ENCODE peak calls at places on chromosomes 11 and 22, in ten cellular contexts. One of them, this sample, is unnamed.

GRCh38 chr22:33682927-33683326 is 237.3 kb downstream of the LARGE1 start:
- DNase-seq in prostate gland: no peak
- DNase-seq in gastrocnemius medialis: no peak
- DNase-seq in spleen: no peak
- DNase-seq in left lung: no peak
- DNase-seq in fibroblast of villous mesenchyme: no peak
- DNase-seq in BJ: no peak
- DNase-seq in GM23338: no peak
- DNase-seq in cardiac fibroblast: no peak
- DNase-seq in fibroblast of pulmonary artery: no peak
- DNase-seq in this sample: no peak

GRCh38 chr11:15865212-15865987 is 490.9 kb downstream of the SOX6 start:
- DNase-seq in left lung: no peak
- DNase-seq in fibroblast of villous mesenchyme: no peak
- DNase-seq in prostate gland: no peak
- DNase-seq in cardiac fibroblast: no peak
- DNase-seq in fibroblast of pulmonary artery: no peak
- DNase-seq in GM23338: no peak
- DNase-seq in BJ: no peak
- DNase-seq in gastrocnemius medialis: no peak
- DNase-seq in spleen: no peak
- DNase-seq in this sample: no peak

GRCh38 chr11:37026326-37026725 is 428.3 kb upstream of the RAG2 start:
- DNase-seq in cardiac fibroblast: no peak
- DNase-seq in gastrocnemius medialis: no peak
- DNase-seq in spleen: no peak
- DNase-seq in GM23338: no peak
- DNase-seq in BJ: no peak
- DNase-seq in prostate gland: no peak
- DNase-seq in left lung: no peak
- DNase-seq in fibroblast of villous mesenchyme: no peak
- DNase-seq in fibroblast of pulmonary artery: no peak
- DNase-seq in this sample: no peak

GRCh38 chr11:75265851-75266531 is 25.4 kb downstream of the TPBGL start:
- DNase-seq in fibroblast of pulmonary artery: peak
- DNase-seq in BJ: no peak
- DNase-seq in left lung: peak
- DNase-seq in prostate gland: no peak
- DNase-seq in cardiac fibroblast: peak
- DNase-seq in spleen: peak
- DNase-seq in GM23338: no peak
- DNase-seq in fibroblast of villous mesenchyme: peak
- DNase-seq in gastrocnemius medialis: no peak
- DNase-seq in this sample: no peak

GRCh38 chr11:15938983-15939382 is 417.4 kb downstream of the SOX6 start:
- DNase-seq in left lung: no peak
- DNase-seq in cardiac fibroblast: no peak
- DNase-seq in BJ: no peak
- DNase-seq in GM23338: no peak
- DNase-seq in fibroblast of pulmonary artery: no peak
- DNase-seq in fibroblast of villous mesenchyme: no peak
- DNase-seq in prostate gland: no peak
- DNase-seq in spleen: no peak
- DNase-seq in gastrocnemius medialis: no peak
- DNase-seq in this sample: no peak

GRCh38 chr22:41286639-41287091 is 678 bp upstream of the RANGAP1 start:
- DNase-seq in fibroblast of villous mesenchyme: no peak
- DNase-seq in fibroblast of pulmonary artery: peak
- DNase-seq in spleen: peak
- DNase-seq in left lung: no peak
- DNase-seq in gastrocnemius medialis: no peak
- DNase-seq in cardiac fibroblast: no peak
- DNase-seq in GM23338: no peak
- DNase-seq in BJ: no peak
- DNase-seq in prostate gland: peak
- DNase-seq in this sample: peak

GRCh38 chr11:8649361-8649760 is 33.1 kb downstream of the TRIM66 start:
- DNase-seq in prostate gland: no peak
- DNase-seq in fibroblast of villous mesenchyme: peak
- DNase-seq in fibroblast of pulmonary artery: peak
- DNase-seq in spleen: no peak
- DNase-seq in gastrocnemius medialis: no peak
- DNase-seq in GM23338: no peak
- DNase-seq in BJ: no peak
- DNase-seq in left lung: no peak
- DNase-seq in cardiac fibroblast: peak
- DNase-seq in this sample: peak

GRCh38 chr22:24758164-24758799 is 16.2 kb downstream of the PIWIL3 start:
- DNase-seq in fibroblast of villous mesenchyme: peak
- DNase-seq in spleen: no peak
- DNase-seq in BJ: no peak
- DNase-seq in GM23338: peak
- DNase-seq in left lung: no peak
- DNase-seq in fibroblast of pulmonary artery: peak
- DNase-seq in cardiac fibroblast: peak
- DNase-seq in gastrocnemius medialis: no peak
- DNase-seq in prostate gland: peak
- DNase-seq in this sample: peak

GRCh38 chr22:31630331-31631329 is 31.4 kb downstream of the PISD start:
- DNase-seq in left lung: peak
- DNase-seq in GM23338: peak
- DNase-seq in spleen: peak
- DNase-seq in gastrocnemius medialis: peak
- DNase-seq in BJ: no peak
- DNase-seq in cardiac fibroblast: peak
- DNase-seq in prostate gland: peak
- DNase-seq in fibroblast of villous mesenchyme: peak
- DNase-seq in fibroblast of pulmonary artery: peak
- DNase-seq in this sample: peak

DNA sequence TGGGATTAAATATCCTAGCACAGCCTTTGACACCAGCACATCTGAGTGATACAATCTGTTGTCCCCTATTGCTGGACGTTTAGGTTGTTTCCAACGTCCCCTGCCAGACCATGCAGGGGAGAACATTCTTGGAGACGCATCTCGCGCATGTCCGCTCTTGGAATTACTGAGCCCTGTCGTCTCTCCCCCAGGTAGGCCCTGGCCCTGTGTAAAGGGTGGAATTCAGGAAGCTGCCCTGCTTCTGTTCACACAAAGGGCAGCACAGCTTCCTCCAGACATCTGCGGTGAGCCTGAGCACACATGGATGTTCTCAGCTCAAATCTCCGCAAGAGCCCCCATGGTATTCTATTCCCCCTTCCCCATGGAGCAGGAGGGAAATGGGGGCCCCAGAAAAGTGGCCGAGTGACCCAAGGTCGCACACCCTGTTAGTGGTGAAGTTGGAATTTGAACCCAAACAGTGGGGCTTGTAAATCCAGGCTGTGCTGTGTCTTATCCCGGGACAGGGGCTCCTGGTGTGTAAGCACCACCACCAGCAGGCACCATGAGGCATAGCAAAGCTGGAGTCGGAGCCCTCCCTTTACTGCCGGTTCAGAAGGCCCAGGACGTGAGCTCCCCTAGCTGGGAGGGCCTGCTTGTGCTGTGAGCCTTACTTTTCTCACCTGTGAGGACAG is 5.0 kb upstream of the FGF19 start:
- DNase-seq in fibroblast of villous mesenchyme: no peak
- DNase-seq in cardiac fibroblast: no peak
- DNase-seq in BJ: no peak
- DNase-seq in prostate gland: no peak
- DNase-seq in spleen: no peak
- DNase-seq in GM23338: peak
- DNase-seq in fibroblast of pulmonary artery: no peak
- DNase-seq in left lung: no peak
- DNase-seq in gastrocnemius medialis: no peak
- DNase-seq in this sample: no peak
- TF ChIP-seq CTCF in fibroblast of villous mesenchyme: no peak
- TF ChIP-seq CTCF in cardiac fibroblast: no peak
- TF ChIP-seq CTCF in BJ: no peak
- TF ChIP-seq CTCF in prostate gland: no peak
- TF ChIP-seq CTCF in spleen: no peak
- TF ChIP-seq CTCF in GM23338: peak
- TF ChIP-seq CTCF in fibroblast of pulmonary artery: no peak
- TF ChIP-seq CTCF in left lung: no peak
- TF ChIP-seq CTCF in gastrocnemius medialis: no peak
- TF ChIP-seq CTCF in this sample: no peak

GRCh38 chr11:119027561-119028345 is 2.9 kb downstream of the SLC37A4 start:
- DNase-seq in spleen: peak
- DNase-seq in cardiac fibroblast: no peak
- DNase-seq in fibroblast of villous mesenchyme: no peak
- DNase-seq in prostate gland: no peak
- DNase-seq in BJ: no peak
- DNase-seq in left lung: no peak
- DNase-seq in fibroblast of pulmonary artery: no peak
- DNase-seq in gastrocnemius medialis: peak
- DNase-seq in GM23338: no peak
- DNase-seq in this sample: no peak
- H3K4me3 ChIP-seq in spleen: no peak
- H3K4me3 ChIP-seq in cardiac fibroblast: no peak
- H3K4me3 ChIP-seq in fibroblast of villous mesenchyme: no peak
- H3K4me3 ChIP-seq in prostate gland: no peak
- H3K4me3 ChIP-seq in BJ: no peak
- H3K4me3 ChIP-seq in left lung: no peak
- H3K4me3 ChIP-seq in fibroblast of pulmonary artery: no peak
- H3K4me3 ChIP-seq in gastrocnemius medialis: no peak
- H3K4me3 ChIP-seq in GM23338: no peak
- H3K4me3 ChIP-seq in this sample: no peak

GRCh38 chr11:28673687-28674431 is 565.7 kb downstream of the METTL15 start:
- DNase-seq in GM23338: peak
- DNase-seq in spleen: no peak
- DNase-seq in fibroblast of pulmonary artery: no peak
- DNase-seq in prostate gland: no peak
- DNase-seq in left lung: no peak
- DNase-seq in BJ: peak
- DNase-seq in fibroblast of villous mesenchyme: peak
- DNase-seq in cardiac fibroblast: no peak
- DNase-seq in gastrocnemius medialis: no peak
- DNase-seq in this sample: peak

GRCh38 chr11:28675183-28675582 is 567.0 kb downstream of the METTL15 start:
- DNase-seq in GM23338: no peak
- DNase-seq in spleen: no peak
- DNase-seq in prostate gland: no peak
- DNase-seq in gastrocnemius medialis: no peak
- DNase-seq in left lung: no peak
- DNase-seq in fibroblast of villous mesenchyme: peak
- DNase-seq in cardiac fibroblast: no peak
- DNase-seq in BJ: no peak
- DNase-seq in fibroblast of pulmonary artery: no peak
- DNase-seq in this sample: no peak

GRCh38 chr11:28671326-28671725 is 563.1 kb downstream of the METTL15 start:
- DNase-seq in BJ: no peak
- DNase-seq in cardiac fibroblast: no peak
- DNase-seq in fibroblast of pulmonary artery: no peak
- DNase-seq in left lung: no peak
- DNase-seq in GM23338: no peak
- DNase-seq in fibroblast of villous mesenchyme: no peak
- DNase-seq in prostate gland: no peak
- DNase-seq in gastrocnemius medialis: no peak
- DNase-seq in spleen: no peak
- DNase-seq in this sample: no peak

GRCh38 chr11:28677719-28678118 is 569.5 kb downstream of the METTL15 start:
- DNase-seq in left lung: no peak
- DNase-seq in cardiac fibroblast: no peak
- DNase-seq in fibroblast of villous mesenchyme: no peak
- DNase-seq in spleen: no peak
- DNase-seq in BJ: no peak
- DNase-seq in fibroblast of pulmonary artery: no peak
- DNase-seq in gastrocnemius medialis: no peak
- DNase-seq in GM23338: no peak
- DNase-seq in prostate gland: no peak
- DNase-seq in this sample: no peak

DNA sequence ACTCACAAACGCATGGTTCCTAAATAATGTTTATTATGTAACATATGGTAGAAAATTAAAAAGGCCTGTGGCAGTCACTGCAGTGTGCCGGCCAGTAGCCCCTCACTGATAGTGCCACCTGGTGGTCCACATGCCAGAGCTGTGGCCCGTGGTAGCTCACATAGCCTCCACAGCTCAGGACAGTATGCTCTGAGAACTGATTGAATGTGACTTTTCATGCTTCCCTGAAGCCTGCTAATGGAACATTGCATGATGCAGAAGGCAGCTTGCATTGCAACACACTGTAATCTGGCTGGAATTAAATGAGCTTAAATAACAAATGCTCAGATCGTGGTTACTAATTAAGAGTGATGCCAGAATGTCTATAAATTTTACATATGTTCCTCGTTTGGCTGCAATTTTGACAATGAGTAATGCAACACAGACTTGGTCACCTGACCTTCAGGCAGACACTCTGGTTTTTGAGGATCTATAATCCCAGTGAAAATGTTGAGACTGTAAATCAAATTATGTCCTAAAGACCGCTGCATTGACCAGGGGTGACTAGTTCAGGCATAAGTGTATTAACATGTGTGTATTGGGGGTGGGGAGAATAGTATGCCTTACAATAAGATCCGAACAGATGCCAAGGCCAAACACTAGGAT is 566.4 kb downstream of the METTL15 start:
- DNase-seq in prostate gland: no peak
- DNase-seq in cardiac fibroblast: peak
- DNase-seq in spleen: no peak
- DNase-seq in gastrocnemius medialis: no peak
- DNase-seq in fibroblast of pulmonary artery: peak
- DNase-seq in left lung: no peak
- DNase-seq in BJ: peak
- DNase-seq in GM23338: peak
- DNase-seq in fibroblast of villous mesenchyme: peak
- DNase-seq in this sample: peak
- TF ChIP-seq CTCF in prostate gland: peak
- TF ChIP-seq CTCF in cardiac fibroblast: peak
- TF ChIP-seq CTCF in spleen: peak
- TF ChIP-seq CTCF in gastrocnemius medialis: no peak
- TF ChIP-seq CTCF in fibroblast of pulmonary artery: peak
- TF ChIP-seq CTCF in left lung: no peak
- TF ChIP-seq CTCF in BJ: peak
- TF ChIP-seq CTCF in GM23338: peak
- TF ChIP-seq CTCF in fibroblast of villous mesenchyme: peak
- TF ChIP-seq CTCF in this sample: peak

GRCh38 chr11:77294040-77294439 is 7.4 kb downstream of the GDPD4 start:
- DNase-seq in spleen: no peak
- DNase-seq in left lung: no peak
- DNase-seq in GM23338: no peak
- DNase-seq in fibroblast of villous mesenchyme: no peak
- DNase-seq in gastrocnemius medialis: no peak
- DNase-seq in cardiac fibroblast: no peak
- DNase-seq in BJ: no peak
- DNase-seq in fibroblast of pulmonary artery: no peak
- DNase-seq in prostate gland: no peak
- DNase-seq in this sample: no peak
- H3K4me3 ChIP-seq in spleen: no peak
- H3K4me3 ChIP-seq in left lung: no peak
- H3K4me3 ChIP-seq in GM23338: no peak
- H3K4me3 ChIP-seq in fibroblast of villous mesenchyme: no peak
- H3K4me3 ChIP-seq in gastrocnemius medialis: no peak
- H3K4me3 ChIP-seq in cardiac fibroblast: no peak
- H3K4me3 ChIP-seq in BJ: no peak
- H3K4me3 ChIP-seq in fibroblast of pulmonary artery: no peak
- H3K4me3 ChIP-seq in prostate gland: no peak
- H3K4me3 ChIP-seq in this sample: no peak

GRCh38 chr11:87339416-87339815 is 301.7 kb downstream of the TMEM135 start:
- DNase-seq in BJ: no peak
- DNase-seq in prostate gland: no peak
- DNase-seq in spleen: no peak
- DNase-seq in cardiac fibroblast: no peak
- DNase-seq in GM23338: no peak
- DNase-seq in left lung: no peak
- DNase-seq in fibroblast of villous mesenchyme: no peak
- DNase-seq in fibroblast of pulmonary artery: no peak
- DNase-seq in gastrocnemius medialis: no peak
- DNase-seq in this sample: no peak
- TF ChIP-seq CTCF in BJ: no peak
- TF ChIP-seq CTCF in prostate gland: no peak
- TF ChIP-seq CTCF in spleen: no peak
- TF ChIP-seq CTCF in cardiac fibroblast: no peak
- TF ChIP-seq CTCF in GM23338: no peak
- TF ChIP-seq CTCF in left lung: no peak
- TF ChIP-seq CTCF in fibroblast of villous mesenchyme: no peak
- TF ChIP-seq CTCF in fibroblast of pulmonary artery: no peak
- TF ChIP-seq CTCF in gastrocnemius medialis: no peak
- TF ChIP-seq CTCF in this sample: no peak